ENCODE peak calls at places on chromosomes 7 and 10, in seven cellular contexts. One of them, this sample, is unnamed.
A peak's percentile ranks its signal among the peaks of the same experiment; 100 is the strongest.

GRCh38 chr10:119670717-119671116 is 19.5 kb downstream of the BAG3 start:
- DNase-seq in A549: no peak
- DNase-seq in SK-N-SH: no peak
- DNase-seq in WTC11: no peak
- DNase-seq in K562: no peak
- DNase-seq in GM12878: no peak
- DNase-seq in endothelial cell of umbilical vein: no peak
- DNase-seq in this sample: no peak

GRCh38 chr7:116353614-116354013 is 143.3 kb downstream of the TES start:
- DNase-seq in A549: no peak
- DNase-seq in SK-N-SH: no peak
- DNase-seq in WTC11: no peak
- DNase-seq in K562: no peak
- DNase-seq in GM12878: no peak
- DNase-seq in endothelial cell of umbilical vein: no peak
- DNase-seq in this sample: no peak

GRCh38 chr7:127770870-127771269 is 118.9 kb downstream of the SND1 start:
- DNase-seq in A549: no peak
- DNase-seq in SK-N-SH: peak; percentile 57
- DNase-seq in WTC11: no peak
- DNase-seq in K562: no peak
- DNase-seq in GM12878: no peak
- DNase-seq in endothelial cell of umbilical vein: no peak
- DNase-seq in this sample: no peak

GRCh38 chr7:101919363-101920115 is 102.1 kb downstream of the CUX1 start:
- DNase-seq in A549: no peak
- DNase-seq in SK-N-SH: no peak
- DNase-seq in WTC11: no peak
- DNase-seq in K562: no peak
- DNase-seq in GM12878: no peak
- DNase-seq in endothelial cell of umbilical vein: no peak
- DNase-seq in this sample: no peak

GRCh38 chr7:5679741-5680473 is 101.6 kb downstream of the RNF216 start:
- DNase-seq in A549: no peak
- DNase-seq in SK-N-SH: no peak
- DNase-seq in WTC11: no peak
- DNase-seq in K562: no peak
- DNase-seq in GM12878: no peak
- DNase-seq in endothelial cell of umbilical vein: no peak
- DNase-seq in this sample: peak; percentile 88

GRCh38 chr7:81155654-81156373 is 237.0 kb upstream of the SEMA3C start:
- DNase-seq in A549: peak; percentile 29
- DNase-seq in SK-N-SH: no peak
- DNase-seq in WTC11: no peak
- DNase-seq in K562: no peak
- DNase-seq in GM12878: no peak
- DNase-seq in endothelial cell of umbilical vein: no peak
- DNase-seq in this sample: no peak

GRCh38 chr10:127550861-127551260 is 1.8 kb downstream of the NPS start:
- DNase-seq in A549: no peak
- DNase-seq in SK-N-SH: no peak
- DNase-seq in WTC11: no peak
- DNase-seq in K562: no peak
- DNase-seq in GM12878: no peak
- DNase-seq in endothelial cell of umbilical vein: no peak
- DNase-seq in this sample: no peak

GRCh38 chr7:34269084-34269483 is 363.7 kb downstream of the BMPER start:
- DNase-seq in A549: no peak
- DNase-seq in SK-N-SH: no peak
- DNase-seq in WTC11: no peak
- DNase-seq in K562: no peak
- DNase-seq in GM12878: no peak
- DNase-seq in endothelial cell of umbilical vein: no peak
- DNase-seq in this sample: no peak

GRCh38 chr7:106599343-106599698 is 61.6 kb downstream of the CCDC71L start:
- DNase-seq in A549: no peak
- DNase-seq in SK-N-SH: no peak
- DNase-seq in WTC11: no peak
- DNase-seq in K562: no peak
- DNase-seq in GM12878: no peak
- DNase-seq in endothelial cell of umbilical vein: no peak
- DNase-seq in this sample: no peak

GRCh38 chr10:98087309-98087708 is 47.1 kb upstream of the R3HCC1L start:
- DNase-seq in A549: no peak
- DNase-seq in SK-N-SH: peak; percentile 48
- DNase-seq in WTC11: no peak
- DNase-seq in K562: no peak
- DNase-seq in GM12878: no peak
- DNase-seq in endothelial cell of umbilical vein: no peak
- DNase-seq in this sample: peak; percentile 48

GRCh38 chr7:50962962-50963374 is 180.3 kb upstream of the GRB10 start:
- DNase-seq in A549: peak; percentile 79
- DNase-seq in SK-N-SH: no peak
- DNase-seq in WTC11: no peak
- DNase-seq in K562: peak; percentile 82
- DNase-seq in GM12878: no peak
- DNase-seq in endothelial cell of umbilical vein: peak; percentile 93
- DNase-seq in this sample: peak; percentile 83

GRCh38 chr10:84267503-84268126 is 22.8 kb downstream of the RGR start:
- DNase-seq in A549: peak; percentile 26
- DNase-seq in SK-N-SH: no peak
- DNase-seq in WTC11: peak; percentile 86
- DNase-seq in K562: peak; percentile 75
- DNase-seq in GM12878: no peak
- DNase-seq in endothelial cell of umbilical vein: peak; percentile 67
- DNase-seq in this sample: peak; percentile 38

GRCh38 chr7:7306231-7306630 is 123.9 kb downstream of the C1GALT1 start:
- DNase-seq in A549: no peak
- DNase-seq in SK-N-SH: no peak
- DNase-seq in WTC11: no peak
- DNase-seq in K562: no peak
- DNase-seq in GM12878: no peak
- DNase-seq in endothelial cell of umbilical vein: no peak
- DNase-seq in this sample: no peak

GRCh38 chr7:135193615-135194081 is 17.7 kb downstream of the WDR91 start:
- DNase-seq in A549: no peak
- DNase-seq in SK-N-SH: no peak
- DNase-seq in WTC11: no peak
- DNase-seq in K562: no peak
- DNase-seq in GM12878: no peak
- DNase-seq in endothelial cell of umbilical vein: no peak
- DNase-seq in this sample: no peak

GRCh38 chr10:62084434-62084833 is 182.9 kb downstream of the ARID5B start:
- DNase-seq in A549: no peak
- DNase-seq in SK-N-SH: no peak
- DNase-seq in WTC11: no peak
- DNase-seq in K562: no peak
- DNase-seq in GM12878: no peak
- DNase-seq in endothelial cell of umbilical vein: no peak
- DNase-seq in this sample: no peak

GRCh38 chr7:2641406-2642393 is 9.9 kb downstream of the TTYH3 start:
- DNase-seq in A549: no peak
- DNase-seq in SK-N-SH: peak; percentile 75
- DNase-seq in WTC11: peak; percentile 88
- DNase-seq in K562: no peak
- DNase-seq in GM12878: peak; percentile 47
- DNase-seq in endothelial cell of umbilical vein: peak; percentile 99
- DNase-seq in this sample: peak; percentile 88

GRCh38 chr7:77188736-77189429 is 10.7 kb downstream of the FGL2 start:
- DNase-seq in A549: no peak
- DNase-seq in SK-N-SH: no peak
- DNase-seq in WTC11: no peak
- DNase-seq in K562: no peak
- DNase-seq in GM12878: no peak
- DNase-seq in endothelial cell of umbilical vein: no peak
- DNase-seq in this sample: no peak

GRCh38 chr7:17233643-17234397 is 64.6 kb upstream of the AHR start:
- DNase-seq in A549: no peak
- DNase-seq in SK-N-SH: no peak
- DNase-seq in WTC11: no peak
- DNase-seq in K562: peak; percentile 9
- DNase-seq in GM12878: peak; percentile 9
- DNase-seq in endothelial cell of umbilical vein: no peak
- DNase-seq in this sample: peak; percentile 84

GRCh38 chr7:74082770-74083116 is 861 bp upstream of the LIMK1 start:
- DNase-seq in A549: no peak
- DNase-seq in SK-N-SH: peak; percentile 35
- DNase-seq in WTC11: no peak
- DNase-seq in K562: no peak
- DNase-seq in GM12878: no peak
- DNase-seq in endothelial cell of umbilical vein: no peak
- DNase-seq in this sample: no peak

GRCh38 chr10:122112625-122113160 is 123.7 kb downstream of the TACC2 start:
- DNase-seq in A549: peak; percentile 93
- DNase-seq in SK-N-SH: peak; percentile 93
- DNase-seq in WTC11: peak; percentile 76
- DNase-seq in K562: peak; percentile 31
- DNase-seq in GM12878: no peak
- DNase-seq in endothelial cell of umbilical vein: peak; percentile 97
- DNase-seq in this sample: peak; percentile 62

GRCh38 chr7:2698581-2699288 is 10.7 kb downstream of the AMZ1 start:
- DNase-seq in A549: no peak
- DNase-seq in SK-N-SH: no peak
- DNase-seq in WTC11: no peak
- DNase-seq in K562: no peak
- DNase-seq in GM12878: peak; percentile 93
- DNase-seq in endothelial cell of umbilical vein: no peak
- DNase-seq in this sample: peak; percentile 98

GRCh38 chr7:73722785-73723184 is 3.3 kb upstream of the STX1A start:
- DNase-seq in A549: no peak
- DNase-seq in SK-N-SH: no peak
- DNase-seq in WTC11: no peak
- DNase-seq in K562: no peak
- DNase-seq in GM12878: no peak
- DNase-seq in endothelial cell of umbilical vein: no peak
- DNase-seq in this sample: no peak

GRCh38 chr10:112793197-112793921 is 156.7 kb upstream of the TCF7L2 start:
- DNase-seq in A549: no peak
- DNase-seq in SK-N-SH: no peak
- DNase-seq in WTC11: no peak
- DNase-seq in K562: no peak
- DNase-seq in GM12878: no peak
- DNase-seq in endothelial cell of umbilical vein: no peak
- DNase-seq in this sample: no peak

GRCh38 chr10:110993024-110993693 is 73.8 kb downstream of the SHOC2 start:
- DNase-seq in A549: no peak
- DNase-seq in SK-N-SH: no peak
- DNase-seq in WTC11: no peak
- DNase-seq in K562: no peak
- DNase-seq in GM12878: peak; percentile 13
- DNase-seq in endothelial cell of umbilical vein: no peak
- DNase-seq in this sample: peak; percentile 64

GRCh38 chr10:31011660-31012022 is 20.0 kb downstream of the ZNF438 start:
- DNase-seq in A549: no peak
- DNase-seq in SK-N-SH: no peak
- DNase-seq in WTC11: no peak
- DNase-seq in K562: no peak
- DNase-seq in GM12878: no peak
- DNase-seq in endothelial cell of umbilical vein: no peak
- DNase-seq in this sample: no peak

GRCh38 chr7:16402940-16403339 is 18.4 kb downstream of the CRPPA start:
- DNase-seq in A549: no peak
- DNase-seq in SK-N-SH: no peak
- DNase-seq in WTC11: no peak
- DNase-seq in K562: no peak
- DNase-seq in GM12878: no peak
- DNase-seq in endothelial cell of umbilical vein: no peak
- DNase-seq in this sample: no peak

GRCh38 chr10:95456486-95456885 is 104.7 kb downstream of the SORBS1 start:
- DNase-seq in A549: no peak
- DNase-seq in SK-N-SH: no peak
- DNase-seq in WTC11: no peak
- DNase-seq in K562: no peak
- DNase-seq in GM12878: no peak
- DNase-seq in endothelial cell of umbilical vein: no peak
- DNase-seq in this sample: no peak

GRCh38 chr10:119489572-119490326 is 52.8 kb downstream of the RGS10 start:
- DNase-seq in A549: peak; percentile 71
- DNase-seq in SK-N-SH: peak; percentile 83
- DNase-seq in WTC11: peak; percentile 91
- DNase-seq in K562: peak; percentile 46
- DNase-seq in GM12878: no peak
- DNase-seq in endothelial cell of umbilical vein: peak; percentile 58
- DNase-seq in this sample: peak; percentile 70

GRCh38 chr7:142345817-142346216 is 88.0 kb upstream of the PRSS58 start:
- DNase-seq in A549: no peak
- DNase-seq in SK-N-SH: no peak
- DNase-seq in WTC11: no peak
- DNase-seq in K562: no peak
- DNase-seq in GM12878: no peak
- DNase-seq in endothelial cell of umbilical vein: no peak
- DNase-seq in this sample: no peak

GRCh38 chr10:102814456-102814871 is 22.7 kb downstream of the CYP17A1 start:
- DNase-seq in A549: no peak
- DNase-seq in SK-N-SH: no peak
- DNase-seq in WTC11: no peak
- DNase-seq in K562: peak; percentile 87
- DNase-seq in GM12878: no peak
- DNase-seq in endothelial cell of umbilical vein: peak; percentile 98
- DNase-seq in this sample: peak; percentile 83
- TF ChIP-seq MAX in A549: no peak
- TF ChIP-seq MAX in SK-N-SH: no peak
- TF ChIP-seq MAX in WTC11: no peak
- TF ChIP-seq MAX in K562: no peak
- TF ChIP-seq MAX in GM12878: no peak
- TF ChIP-seq MAX in endothelial cell of umbilical vein: no peak
- TF ChIP-seq MAX in this sample: no peak

GRCh38 chr10:103839867-103840746 is 15.3 kb downstream of the SH3PXD2A start:
- DNase-seq in A549: no peak
- DNase-seq in SK-N-SH: no peak
- DNase-seq in WTC11: peak; percentile 50
- DNase-seq in K562: no peak
- DNase-seq in GM12878: no peak
- DNase-seq in endothelial cell of umbilical vein: no peak
- DNase-seq in this sample: no peak
- TF ChIP-seq MAX in A549: no peak
- TF ChIP-seq MAX in SK-N-SH: no peak
- TF ChIP-seq MAX in WTC11: peak; percentile 52
- TF ChIP-seq MAX in K562: no peak
- TF ChIP-seq MAX in GM12878: no peak
- TF ChIP-seq MAX in endothelial cell of umbilical vein: no peak
- TF ChIP-seq MAX in this sample: no peak

GRCh38 chr10:28892818-28893547 is 215.7 kb downstream of the BAMBI start:
- DNase-seq in A549: no peak
- DNase-seq in SK-N-SH: no peak
- DNase-seq in WTC11: no peak
- DNase-seq in K562: no peak
- DNase-seq in GM12878: no peak
- DNase-seq in endothelial cell of umbilical vein: peak; percentile 79
- DNase-seq in this sample: no peak
- TF ChIP-seq MAX in A549: no peak
- TF ChIP-seq MAX in SK-N-SH: no peak
- TF ChIP-seq MAX in WTC11: no peak
- TF ChIP-seq MAX in K562: no peak
- TF ChIP-seq MAX in GM12878: no peak
- TF ChIP-seq MAX in endothelial cell of umbilical vein: no peak
- TF ChIP-seq MAX in this sample: no peak

GRCh38 chr7:83359108-83359507 is 196.4 kb upstream of the PCLO start:
- DNase-seq in A549: no peak
- DNase-seq in SK-N-SH: no peak
- DNase-seq in WTC11: no peak
- DNase-seq in K562: no peak
- DNase-seq in GM12878: no peak
- DNase-seq in endothelial cell of umbilical vein: no peak
- DNase-seq in this sample: no peak

GRCh38 chr7:83355143-83355542 is 192.5 kb upstream of the PCLO start:
- DNase-seq in A549: no peak
- DNase-seq in SK-N-SH: no peak
- DNase-seq in WTC11: no peak
- DNase-seq in K562: no peak
- DNase-seq in GM12878: no peak
- DNase-seq in endothelial cell of umbilical vein: no peak
- DNase-seq in this sample: no peak
- TF ChIP-seq MAX in A549: no peak
- TF ChIP-seq MAX in SK-N-SH: no peak
- TF ChIP-seq MAX in WTC11: no peak
- TF ChIP-seq MAX in K562: no peak
- TF ChIP-seq MAX in GM12878: no peak
- TF ChIP-seq MAX in endothelial cell of umbilical vein: no peak
- TF ChIP-seq MAX in this sample: no peak

This sample was measured in NB4.